ENCODE peak calls at places on chromosomes 16 and 17, in eight cellular contexts. One of them, this sample, is unnamed.

GRCh38 chr17:66087073-66087472 is 104.9 kb downstream of the CEP112 start:
- DNase-seq in A549: no peak
- DNase-seq in lung: no peak
- DNase-seq in cardiac muscle cell: no peak
- DNase-seq in tibial nerve: no peak
- DNase-seq in endodermal cell: no peak
- DNase-seq in body of pancreas: no peak
- DNase-seq in BE2C: no peak
- DNase-seq in this sample: no peak

GRCh38 chr16:86252596-86252995 is 257.7 kb upstream of the FOXF1 start:
- DNase-seq in A549: no peak
- DNase-seq in lung: no peak
- DNase-seq in cardiac muscle cell: peak; percentile 54
- DNase-seq in tibial nerve: no peak
- DNase-seq in endodermal cell: peak; percentile 91
- DNase-seq in body of pancreas: no peak
- DNase-seq in BE2C: peak; percentile 58
- DNase-seq in this sample: no peak

GRCh38 chr16:19338335-19338734 is 52.8 kb downstream of the CLEC19A start:
- DNase-seq in A549: peak; percentile 22
- DNase-seq in lung: no peak
- DNase-seq in cardiac muscle cell: no peak
- DNase-seq in tibial nerve: no peak
- DNase-seq in endodermal cell: no peak
- DNase-seq in body of pancreas: no peak
- DNase-seq in BE2C: peak; percentile 16
- DNase-seq in this sample: no peak

GRCh38 chr17:73010414-73010813 is 82.1 kb downstream of the SLC39A11 start:
- DNase-seq in A549: no peak
- DNase-seq in lung: no peak
- DNase-seq in cardiac muscle cell: no peak
- DNase-seq in tibial nerve: no peak
- DNase-seq in endodermal cell: no peak
- DNase-seq in body of pancreas: no peak
- DNase-seq in BE2C: no peak
- DNase-seq in this sample: no peak

GRCh38 chr17:15507001-15507400 is 39.6 kb upstream of the CDRT4 start:
- DNase-seq in A549: no peak
- DNase-seq in lung: no peak
- DNase-seq in cardiac muscle cell: no peak
- DNase-seq in tibial nerve: no peak
- DNase-seq in endodermal cell: peak; percentile 19
- DNase-seq in body of pancreas: no peak
- DNase-seq in BE2C: no peak
- DNase-seq in this sample: no peak

GRCh38 chr17:69265873-69266272 is 37.2 kb upstream of the ABCA10 start:
- DNase-seq in A549: no peak
- DNase-seq in lung: no peak
- DNase-seq in cardiac muscle cell: no peak
- DNase-seq in tibial nerve: no peak
- DNase-seq in endodermal cell: no peak
- DNase-seq in body of pancreas: no peak
- DNase-seq in BE2C: no peak
- DNase-seq in this sample: no peak

GRCh38 chr16:28061702-28062101 is 1.8 kb downstream of the GSG1L start:
- DNase-seq in A549: no peak
- DNase-seq in lung: no peak
- DNase-seq in cardiac muscle cell: no peak
- DNase-seq in tibial nerve: no peak
- DNase-seq in endodermal cell: no peak
- DNase-seq in body of pancreas: no peak
- DNase-seq in BE2C: no peak
- DNase-seq in this sample: no peak

GRCh38 chr16:48965391-48965790 is 316.2 kb downstream of the CBLN1 start:
- DNase-seq in A549: no peak
- DNase-seq in lung: no peak
- DNase-seq in cardiac muscle cell: no peak
- DNase-seq in tibial nerve: no peak
- DNase-seq in endodermal cell: no peak
- DNase-seq in body of pancreas: no peak
- DNase-seq in BE2C: no peak
- DNase-seq in this sample: no peak

GRCh38 chr17:49969134-49969759 is at the start of gene DLX4:
- DNase-seq in A549: peak; percentile 99
- DNase-seq in lung: no peak
- DNase-seq in cardiac muscle cell: no peak
- DNase-seq in tibial nerve: no peak
- DNase-seq in endodermal cell: peak; percentile 85
- DNase-seq in body of pancreas: no peak
- DNase-seq in BE2C: no peak
- DNase-seq in this sample: no peak

GRCh38 chr17:47829870-47830269 is 1.5 kb downstream of the MRPL10 start:
- DNase-seq in A549: no peak
- DNase-seq in lung: no peak
- DNase-seq in cardiac muscle cell: no peak
- DNase-seq in tibial nerve: no peak
- DNase-seq in endodermal cell: no peak
- DNase-seq in body of pancreas: no peak
- DNase-seq in BE2C: no peak
- DNase-seq in this sample: no peak

DNA sequence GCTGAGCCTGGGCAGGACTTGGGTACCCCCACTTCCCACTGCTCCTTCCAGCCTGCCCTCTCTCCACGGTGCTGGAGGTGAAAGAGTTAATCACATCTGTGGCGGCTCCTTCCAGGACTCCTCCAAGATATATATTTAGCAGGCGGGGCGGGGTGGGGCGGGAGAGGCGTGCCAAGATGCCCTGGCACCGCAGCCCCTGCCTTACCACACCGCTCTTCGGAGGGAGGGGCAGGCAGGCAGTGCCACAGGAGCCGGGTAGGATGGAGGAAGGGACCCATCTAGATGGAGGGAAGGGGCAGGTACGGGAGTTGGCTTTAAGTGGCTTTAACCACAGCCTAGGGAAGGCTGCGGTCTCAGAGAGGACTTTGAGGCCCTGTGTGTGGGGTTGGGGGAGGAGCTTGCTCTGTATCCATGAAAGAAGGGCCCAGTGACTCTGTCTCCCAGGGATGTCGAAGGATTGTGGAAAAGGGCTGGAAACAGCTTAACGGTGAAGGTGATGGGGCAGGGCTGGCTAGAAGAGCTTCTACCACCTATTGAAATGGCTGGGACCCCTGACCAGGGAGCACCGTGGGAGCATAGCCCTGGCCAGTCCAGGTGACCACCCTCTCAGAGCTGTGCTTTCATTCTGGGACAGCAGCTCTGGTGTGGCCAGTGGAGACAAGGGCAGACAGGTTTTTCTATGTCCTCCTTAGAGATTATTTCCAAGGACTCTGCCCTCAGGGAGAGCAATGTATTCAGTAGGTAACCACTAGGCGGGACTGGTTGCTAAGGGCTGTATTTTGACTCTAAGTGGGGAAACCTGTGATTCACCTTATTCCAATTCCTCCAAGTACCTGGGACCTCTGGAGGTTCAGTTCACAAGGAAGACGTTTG is 13.0 kb downstream of the GPR142 start:
- DNase-seq in A549: no peak
- DNase-seq in lung: peak; percentile 40
- DNase-seq in cardiac muscle cell: no peak
- DNase-seq in tibial nerve: no peak
- DNase-seq in endodermal cell: peak; percentile 67
- DNase-seq in body of pancreas: peak; percentile 52
- DNase-seq in BE2C: no peak
- DNase-seq in this sample: no peak
- H3K4me3 ChIP-seq in A549: peak overlapping the region; percentile 4
- H3K4me3 ChIP-seq in lung: no peak overlapping the region
- H3K4me3 ChIP-seq in cardiac muscle cell: no peak overlapping the region
- H3K4me3 ChIP-seq in tibial nerve: no peak overlapping the region
- H3K4me3 ChIP-seq in endodermal cell: no peak overlapping the region
- H3K4me3 ChIP-seq in body of pancreas: no peak overlapping the region
- H3K4me3 ChIP-seq in BE2C: no peak overlapping the region
- H3K4me3 ChIP-seq in this sample: no peak overlapping the region

DNA sequence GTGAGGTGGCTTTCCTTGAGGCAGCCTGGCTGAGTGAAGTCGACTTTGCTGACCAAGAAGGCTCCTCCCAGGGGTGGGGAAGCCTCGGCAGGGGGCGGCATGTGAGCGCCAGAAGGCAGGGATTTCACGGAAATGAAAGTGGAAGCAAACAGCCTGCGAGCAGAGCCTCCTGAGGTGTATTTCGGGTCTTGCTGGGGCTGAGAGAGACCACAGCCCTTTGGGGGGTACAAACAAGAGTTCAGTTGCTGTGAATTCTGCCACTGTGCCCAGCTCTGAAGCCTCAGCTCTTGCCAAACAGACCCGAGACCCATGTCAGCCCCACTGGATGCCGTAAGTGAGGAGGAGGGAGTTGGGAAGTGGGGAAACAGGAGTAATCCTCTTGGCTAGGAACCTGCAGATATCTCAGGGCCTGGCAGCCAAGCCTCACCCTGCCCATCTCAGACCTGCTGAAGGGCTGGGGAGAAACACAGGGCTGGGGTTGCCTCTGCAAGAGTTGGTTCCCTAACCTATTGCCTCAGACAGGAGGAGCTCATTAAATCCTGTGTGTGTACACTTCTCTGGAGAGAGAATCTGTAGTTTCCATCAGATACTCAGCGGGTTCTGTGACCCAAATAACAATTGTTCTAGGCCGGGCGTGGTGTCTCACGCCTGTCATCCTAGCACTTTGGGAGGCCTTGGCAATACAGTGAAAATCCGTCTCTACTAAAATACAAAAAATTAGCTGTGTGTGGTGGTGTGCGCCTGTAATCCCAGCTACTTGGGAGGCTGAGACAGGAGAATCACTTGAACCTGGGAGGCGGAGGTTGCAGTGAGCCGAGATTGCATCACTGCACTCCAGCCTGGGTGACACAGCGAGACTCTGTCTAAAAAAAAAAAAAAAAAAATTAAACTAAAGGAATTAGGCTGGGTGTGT is at the start of gene IFI35:
- DNase-seq in A549: peak; percentile 80
- DNase-seq in lung: peak; percentile 87
- DNase-seq in cardiac muscle cell: peak; percentile 72
- DNase-seq in tibial nerve: peak; percentile 83
- DNase-seq in endodermal cell: peak; percentile 96
- DNase-seq in body of pancreas: peak; percentile 90
- DNase-seq in BE2C: peak; percentile 71
- DNase-seq in this sample: peak; percentile 82
- TF ChIP-seq CTCF in A549: peak; percentile 41
- TF ChIP-seq CTCF in lung: peak; percentile 51
- TF ChIP-seq CTCF in cardiac muscle cell: peak; percentile 38
- TF ChIP-seq CTCF in tibial nerve: peak; percentile 18
- TF ChIP-seq CTCF in endodermal cell: peak; percentile 32
- TF ChIP-seq CTCF in body of pancreas: peak; percentile 46
- TF ChIP-seq CTCF in BE2C: peak; percentile 54
- TF ChIP-seq CTCF in this sample: peak; percentile 34

DNA sequence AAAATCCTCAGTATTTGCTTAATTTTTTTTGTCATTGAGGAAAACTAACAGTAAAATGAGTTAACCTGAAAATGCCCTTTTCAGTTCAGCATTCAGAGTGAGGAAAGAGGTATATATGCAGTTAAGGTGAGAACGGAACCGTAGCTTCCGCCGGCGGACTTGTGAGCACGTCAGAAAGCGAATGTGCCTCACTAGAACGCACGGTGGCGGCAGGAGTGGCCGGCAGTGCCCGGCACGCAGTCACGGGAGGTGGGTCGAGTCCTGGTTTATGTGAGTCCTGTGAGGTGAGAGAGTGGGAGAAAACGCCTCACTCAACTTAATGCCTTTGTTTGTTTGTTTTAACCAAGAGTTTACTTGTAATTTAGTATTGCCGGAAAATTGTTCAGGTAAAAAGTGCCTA is 6.1 kb downstream of the SEC14L1 start:
- DNase-seq in A549: no peak
- DNase-seq in lung: peak; percentile 55
- DNase-seq in cardiac muscle cell: no peak
- DNase-seq in tibial nerve: no peak
- DNase-seq in endodermal cell: peak; percentile 72
- DNase-seq in body of pancreas: peak; percentile 78
- DNase-seq in BE2C: no peak
- DNase-seq in this sample: no peak
- H3K4me1 ChIP-seq in A549: peaks cover 15% of the 10 kb centered on the region
- H3K4me1 ChIP-seq in lung: peaks cover 16% of the 10 kb centered on the region
- H3K4me1 ChIP-seq in cardiac muscle cell: peaks cover 45% of the 10 kb centered on the region
- H3K4me1 ChIP-seq in tibial nerve: peaks cover 34% of the 10 kb centered on the region
- H3K4me1 ChIP-seq in endodermal cell: peaks cover 8% of the 10 kb centered on the region
- H3K4me1 ChIP-seq in body of pancreas: peaks cover 65% of the 10 kb centered on the region
- H3K4me1 ChIP-seq in BE2C: peaks cover 12% of the 10 kb centered on the region
- H3K4me1 ChIP-seq in this sample: peaks cover 95% of the 10 kb centered on the region

GRCh38 chr17:79320331-79320730 is 245.7 kb downstream of the ENGASE start:
- DNase-seq in A549: no peak
- DNase-seq in lung: no peak
- DNase-seq in cardiac muscle cell: no peak
- DNase-seq in tibial nerve: no peak
- DNase-seq in endodermal cell: no peak
- DNase-seq in body of pancreas: no peak
- DNase-seq in BE2C: no peak
- DNase-seq in this sample: no peak
- H3K4me3 ChIP-seq in A549: no peak overlapping the region
- H3K4me3 ChIP-seq in lung: no peak overlapping the region
- H3K4me3 ChIP-seq in cardiac muscle cell: no peak overlapping the region
- H3K4me3 ChIP-seq in tibial nerve: no peak overlapping the region
- H3K4me3 ChIP-seq in endodermal cell: no peak overlapping the region
- H3K4me3 ChIP-seq in body of pancreas: no peak overlapping the region
- H3K4me3 ChIP-seq in BE2C: no peak overlapping the region
- H3K4me3 ChIP-seq in this sample: no peak overlapping the region

GRCh38 chr16:79194291-79194690 is 406.2 kb downstream of the MAF start:
- DNase-seq in A549: no peak
- DNase-seq in lung: no peak
- DNase-seq in cardiac muscle cell: no peak
- DNase-seq in tibial nerve: no peak
- DNase-seq in endodermal cell: no peak
- DNase-seq in body of pancreas: no peak
- DNase-seq in BE2C: no peak
- DNase-seq in this sample: no peak
- TF ChIP-seq CTCF in A549: no peak
- TF ChIP-seq CTCF in lung: no peak
- TF ChIP-seq CTCF in cardiac muscle cell: no peak
- TF ChIP-seq CTCF in tibial nerve: no peak
- TF ChIP-seq CTCF in endodermal cell: no peak
- TF ChIP-seq CTCF in body of pancreas: no peak
- TF ChIP-seq CTCF in BE2C: no peak
- TF ChIP-seq CTCF in this sample: no peak

DNA sequence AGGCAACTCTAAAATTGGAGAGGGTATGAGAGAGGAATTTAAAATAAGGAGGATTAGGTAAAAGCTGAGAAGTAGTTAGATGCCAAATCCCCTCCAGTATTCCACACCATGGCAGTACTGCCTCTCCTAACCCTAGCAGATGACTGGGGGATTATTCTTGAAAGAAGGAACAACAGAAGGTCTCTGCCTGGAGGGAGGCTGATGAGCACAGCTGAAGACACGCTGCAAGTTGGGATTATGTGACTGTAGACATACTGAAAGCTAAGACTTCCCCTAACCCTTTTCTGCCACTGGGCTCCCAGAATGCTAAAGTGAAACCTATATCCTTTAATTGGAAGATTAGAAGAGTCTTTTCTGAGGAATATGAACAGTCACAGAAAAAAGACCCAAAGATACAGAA is 27.7 kb upstream of the SLC46A1 start:
- DNase-seq in A549: no peak
- DNase-seq in lung: no peak
- DNase-seq in cardiac muscle cell: no peak
- DNase-seq in tibial nerve: no peak
- DNase-seq in endodermal cell: no peak
- DNase-seq in body of pancreas: no peak
- DNase-seq in BE2C: no peak
- DNase-seq in this sample: no peak
- H3K4me1 ChIP-seq in A549: no peaks in the 10 kb centered on the region
- H3K4me1 ChIP-seq in lung: no peaks in the 10 kb centered on the region
- H3K4me1 ChIP-seq in cardiac muscle cell: no peaks in the 10 kb centered on the region
- H3K4me1 ChIP-seq in tibial nerve: no peaks in the 10 kb centered on the region
- H3K4me1 ChIP-seq in endodermal cell: no peaks in the 10 kb centered on the region
- H3K4me1 ChIP-seq in body of pancreas: peaks cover 6% of the 10 kb centered on the region
- H3K4me1 ChIP-seq in BE2C: no peaks in the 10 kb centered on the region
- H3K4me1 ChIP-seq in this sample: no peaks in the 10 kb centered on the region